ENCODE peak calls at places on chromosome 13, in seven cellular contexts. One of them, this sample, is unnamed.

GRCh38 chr13:102402292-102402691 is 444 bp upstream of the FGF14 start:
- DNase-seq in Right ventricle myocardium superior: peak; percentile 48
- DNase-seq in iPS DF 6.9: peak; percentile 73
- DNase-seq in tibial nerve: no peak
- DNase-seq in AG09309: no peak
- DNase-seq in WTC11: peak; percentile 78
- DNase-seq in lower lobe of right lung: no peak
- DNase-seq in this sample: no peak

GRCh38 chr13:111210488-111210887 is 95.4 kb downstream of the ARHGEF7 start:
- DNase-seq in iPS DF 6.9: no peak
- DNase-seq in lower lobe of right lung: peak; percentile 75
- DNase-seq in tibial nerve: no peak
- DNase-seq in AG09309: peak; percentile 68
- DNase-seq in Right ventricle myocardium superior: peak; percentile 73
- DNase-seq in WTC11: no peak
- DNase-seq in this sample: peak; percentile 43

GRCh38 chr13:45276887-45277286 is 64.1 kb downstream of the TPT1 start:
- DNase-seq in WTC11: no peak
- DNase-seq in tibial nerve: no peak
- DNase-seq in lower lobe of right lung: no peak
- DNase-seq in iPS DF 6.9: no peak
- DNase-seq in AG09309: no peak
- DNase-seq in Right ventricle myocardium superior: no peak
- DNase-seq in this sample: no peak

GRCh38 chr13:110214637-110215036 is 92.3 kb downstream of the COL4A1 start:
- DNase-seq in AG09309: peak; percentile 18
- DNase-seq in Right ventricle myocardium superior: no peak
- DNase-seq in tibial nerve: no peak
- DNase-seq in iPS DF 6.9: no peak
- DNase-seq in WTC11: no peak
- DNase-seq in lower lobe of right lung: no peak
- DNase-seq in this sample: no peak

GRCh38 chr13:64684108-64684507 is 2546.0 kb downstream of the PCDH9 start:
- DNase-seq in Right ventricle myocardium superior: no peak
- DNase-seq in lower lobe of right lung: no peak
- DNase-seq in WTC11: no peak
- DNase-seq in iPS DF 6.9: no peak
- DNase-seq in AG09309: no peak
- DNase-seq in tibial nerve: no peak
- DNase-seq in this sample: no peak

GRCh38 chr13:30832845-30833332 is 73.2 kb upstream of the MEDAG start:
- DNase-seq in tibial nerve: no peak
- DNase-seq in lower lobe of right lung: peak; percentile 77
- DNase-seq in WTC11: peak; percentile 37
- DNase-seq in Right ventricle myocardium superior: peak; percentile 59
- DNase-seq in AG09309: no peak
- DNase-seq in iPS DF 6.9: no peak
- DNase-seq in this sample: no peak

GRCh38 chr13:77289844-77290243 is 37.0 kb downstream of the MYCBP2 start:
- DNase-seq in WTC11: no peak
- DNase-seq in AG09309: no peak
- DNase-seq in Right ventricle myocardium superior: no peak
- DNase-seq in iPS DF 6.9: no peak
- DNase-seq in tibial nerve: no peak
- DNase-seq in lower lobe of right lung: no peak
- DNase-seq in this sample: no peak

GRCh38 chr13:84896128-84896527 is 903.1 kb downstream of the SLITRK6 start:
- DNase-seq in tibial nerve: no peak
- DNase-seq in AG09309: peak; percentile 20
- DNase-seq in lower lobe of right lung: no peak
- DNase-seq in WTC11: peak; percentile 47
- DNase-seq in iPS DF 6.9: peak; percentile 27
- DNase-seq in Right ventricle myocardium superior: no peak
- DNase-seq in this sample: peak; percentile 1

GRCh38 chr13:55013051-55013450 is 1984.4 kb downstream of the OLFM4 start:
- DNase-seq in AG09309: no peak
- DNase-seq in WTC11: no peak
- DNase-seq in lower lobe of right lung: no peak
- DNase-seq in tibial nerve: no peak
- DNase-seq in iPS DF 6.9: no peak
- DNase-seq in Right ventricle myocardium superior: no peak
- DNase-seq in this sample: no peak

GRCh38 chr13:65613004-65613403 is 1617.1 kb downstream of the PCDH9 start:
- DNase-seq in tibial nerve: no peak
- DNase-seq in AG09309: no peak
- DNase-seq in lower lobe of right lung: no peak
- DNase-seq in WTC11: peak; percentile 11
- DNase-seq in Right ventricle myocardium superior: no peak
- DNase-seq in iPS DF 6.9: peak; percentile 16
- DNase-seq in this sample: no peak

GRCh38 chr13:65965496-65965895 is 1264.6 kb downstream of the PCDH9 start:
- DNase-seq in WTC11: no peak
- DNase-seq in AG09309: peak; percentile 16
- DNase-seq in lower lobe of right lung: no peak
- DNase-seq in iPS DF 6.9: no peak
- DNase-seq in Right ventricle myocardium superior: no peak
- DNase-seq in tibial nerve: no peak
- DNase-seq in this sample: no peak

GRCh38 chr13:46552888-46553520 is at the start of gene LRCH1:
- DNase-seq in lower lobe of right lung: peak; percentile 93
- DNase-seq in WTC11: peak; percentile 82
- DNase-seq in AG09309: no peak
- DNase-seq in iPS DF 6.9: no peak
- DNase-seq in Right ventricle myocardium superior: peak; percentile 95
- DNase-seq in tibial nerve: peak; percentile 79
- DNase-seq in this sample: no peak

GRCh38 chr13:67036694-67037093 is 193.4 kb downstream of the PCDH9 start:
- DNase-seq in WTC11: no peak
- DNase-seq in Right ventricle myocardium superior: no peak
- DNase-seq in AG09309: no peak
- DNase-seq in iPS DF 6.9: no peak
- DNase-seq in tibial nerve: no peak
- DNase-seq in lower lobe of right lung: no peak
- DNase-seq in this sample: no peak

GRCh38 chr13:21242236-21242635 is 65.8 kb downstream of the MRPL57 start:
- DNase-seq in tibial nerve: no peak
- DNase-seq in AG09309: no peak
- DNase-seq in Right ventricle myocardium superior: no peak
- DNase-seq in lower lobe of right lung: no peak
- DNase-seq in WTC11: peak; percentile 61
- DNase-seq in iPS DF 6.9: peak; percentile 52
- DNase-seq in this sample: no peak

GRCh38 chr13:41007359-41008118 is 11.6 kb downstream of the ELF1 start:
- DNase-seq in WTC11: no peak
- DNase-seq in lower lobe of right lung: no peak
- DNase-seq in Right ventricle myocardium superior: no peak
- DNase-seq in iPS DF 6.9: no peak
- DNase-seq in AG09309: no peak
- DNase-seq in tibial nerve: no peak
- DNase-seq in this sample: no peak

GRCh38 chr13:102591988-102592781 is 4.6 kb upstream of the TPP2 start:
- DNase-seq in Right ventricle myocardium superior: peak; percentile 87
- DNase-seq in tibial nerve: peak; percentile 85
- DNase-seq in lower lobe of right lung: peak; percentile 77
- DNase-seq in WTC11: peak; percentile 87
- DNase-seq in AG09309: peak; percentile 24
- DNase-seq in iPS DF 6.9: peak; percentile 78
- DNase-seq in this sample: peak; percentile 20

GRCh38 chr13:89755729-89756492 is 1591.6 kb upstream of the MIR17HG start:
- DNase-seq in AG09309: no peak
- DNase-seq in tibial nerve: no peak
- DNase-seq in WTC11: no peak
- DNase-seq in iPS DF 6.9: no peak
- DNase-seq in lower lobe of right lung: no peak
- DNase-seq in Right ventricle myocardium superior: no peak
- DNase-seq in this sample: no peak

GRCh38 chr13:71831716-71832115 is 35.3 kb downstream of the DACH1 start:
- DNase-seq in Right ventricle myocardium superior: no peak
- DNase-seq in AG09309: no peak
- DNase-seq in WTC11: no peak
- DNase-seq in iPS DF 6.9: no peak
- DNase-seq in lower lobe of right lung: no peak
- DNase-seq in tibial nerve: no peak
- DNase-seq in this sample: no peak

This sample was measured in BJ.